ENCODE peak calls at places on chromosomes 4 and X, in nine cellular contexts. One of them, this sample, is unnamed.

GRCh38 chr4:101279377-101279871 is 67.9 kb downstream of the PPP3CA start:
- DNase-seq in cardiac muscle cell: peak; percentile 98
- DNase-seq in HL-60: no peak
- DNase-seq in upper lobe of right lung: no peak
- DNase-seq in hepatocyte: peak; percentile 50
- DNase-seq in pancreas: no peak
- DNase-seq in H1: no peak
- DNase-seq in colonic mucosa: peak; percentile 39
- DNase-seq in ovary: peak; percentile 80
- DNase-seq in this sample: peak; percentile 62

GRCh38 chrX:108159028-108159670 is 67.6 kb downstream of the ATG4A start:
- DNase-seq in cardiac muscle cell: no peak
- DNase-seq in HL-60: no peak
- DNase-seq in upper lobe of right lung: no peak
- DNase-seq in hepatocyte: no peak
- DNase-seq in pancreas: no peak
- DNase-seq in H1: no peak
- DNase-seq in colonic mucosa: no peak
- DNase-seq in ovary: no peak
- DNase-seq in this sample: no peak

GRCh38 chr4:128863314-128864075 is 54.0 kb downstream of the JADE1 start:
- DNase-seq in cardiac muscle cell: peak; percentile 89
- DNase-seq in HL-60: no peak
- DNase-seq in upper lobe of right lung: peak; percentile 73
- DNase-seq in hepatocyte: peak; percentile 86
- DNase-seq in pancreas: peak; percentile 79
- DNase-seq in H1: peak; percentile 57
- DNase-seq in colonic mucosa: peak; percentile 86
- DNase-seq in ovary: peak; percentile 87
- DNase-seq in this sample: peak; percentile 85

GRCh38 chrX:64198046-64198445 is 7.5 kb downstream of the AMER1 start:
- DNase-seq in cardiac muscle cell: peak; percentile 0
- DNase-seq in HL-60: no peak
- DNase-seq in upper lobe of right lung: no peak
- DNase-seq in hepatocyte: no peak
- DNase-seq in pancreas: no peak
- DNase-seq in H1: no peak
- DNase-seq in colonic mucosa: no peak
- DNase-seq in ovary: no peak
- DNase-seq in this sample: no peak

GRCh38 chr4:113958766-113959540 is 20.5 kb downstream of the ARSJ start:
- DNase-seq in cardiac muscle cell: peak; percentile 90
- DNase-seq in HL-60: no peak
- DNase-seq in upper lobe of right lung: no peak
- DNase-seq in hepatocyte: peak; percentile 69
- DNase-seq in pancreas: no peak
- DNase-seq in H1: no peak
- DNase-seq in colonic mucosa: no peak
- DNase-seq in ovary: no peak
- DNase-seq in this sample: no peak

GRCh38 chr4:102339018-102339417 is 6.3 kb downstream of the SLC39A8 start:
- DNase-seq in cardiac muscle cell: no peak
- DNase-seq in HL-60: no peak
- DNase-seq in upper lobe of right lung: no peak
- DNase-seq in hepatocyte: no peak
- DNase-seq in pancreas: no peak
- DNase-seq in H1: no peak
- DNase-seq in colonic mucosa: no peak
- DNase-seq in ovary: no peak
- DNase-seq in this sample: no peak

GRCh38 chr4:139279723-139280620 is at the start of gene MGARP:
- DNase-seq in cardiac muscle cell: peak; percentile 32
- DNase-seq in HL-60: no peak
- DNase-seq in upper lobe of right lung: peak; percentile 70
- DNase-seq in hepatocyte: peak; percentile 28
- DNase-seq in pancreas: peak; percentile 13
- DNase-seq in H1: peak; percentile 50
- DNase-seq in colonic mucosa: no peak
- DNase-seq in ovary: peak; percentile 43
- DNase-seq in this sample: peak; percentile 58

GRCh38 chr4:26701095-26701494 is 117.2 kb downstream of the TBC1D19 start:
- DNase-seq in cardiac muscle cell: no peak
- DNase-seq in HL-60: no peak
- DNase-seq in upper lobe of right lung: no peak
- DNase-seq in hepatocyte: no peak
- DNase-seq in pancreas: no peak
- DNase-seq in H1: no peak
- DNase-seq in colonic mucosa: no peak
- DNase-seq in ovary: no peak
- DNase-seq in this sample: no peak

GRCh38 chr4:142473960-142474338 is 372.2 kb downstream of the INPP4B start:
- DNase-seq in cardiac muscle cell: no peak
- DNase-seq in HL-60: no peak
- DNase-seq in upper lobe of right lung: no peak
- DNase-seq in hepatocyte: no peak
- DNase-seq in pancreas: no peak
- DNase-seq in H1: no peak
- DNase-seq in colonic mucosa: no peak
- DNase-seq in ovary: no peak
- DNase-seq in this sample: no peak

GRCh38 chr4:173346074-173346473 is 11.9 kb upstream of the HMGB2 start:
- DNase-seq in cardiac muscle cell: peak; percentile 26
- DNase-seq in HL-60: no peak
- DNase-seq in upper lobe of right lung: no peak
- DNase-seq in hepatocyte: no peak
- DNase-seq in pancreas: no peak
- DNase-seq in H1: no peak
- DNase-seq in colonic mucosa: no peak
- DNase-seq in ovary: no peak
- DNase-seq in this sample: no peak

GRCh38 chr4:48898733-48899431 is 7.7 kb downstream of the OCIAD2 start:
- DNase-seq in cardiac muscle cell: peak; percentile 38
- DNase-seq in HL-60: no peak
- DNase-seq in upper lobe of right lung: no peak
- DNase-seq in hepatocyte: no peak
- DNase-seq in pancreas: no peak
- DNase-seq in H1: no peak
- DNase-seq in colonic mucosa: no peak
- DNase-seq in ovary: no peak
- DNase-seq in this sample: no peak

GRCh38 chr4:48899950-48900349 is 6.6 kb downstream of the OCIAD2 start:
- DNase-seq in cardiac muscle cell: peak; percentile 83
- DNase-seq in HL-60: no peak
- DNase-seq in upper lobe of right lung: no peak
- DNase-seq in hepatocyte: no peak
- DNase-seq in pancreas: no peak
- DNase-seq in H1: no peak
- DNase-seq in colonic mucosa: no peak
- DNase-seq in ovary: no peak
- DNase-seq in this sample: no peak

GRCh38 chr4:48901196-48901595 is 5.4 kb downstream of the OCIAD2 start:
- DNase-seq in cardiac muscle cell: no peak
- DNase-seq in HL-60: no peak
- DNase-seq in upper lobe of right lung: no peak
- DNase-seq in hepatocyte: no peak
- DNase-seq in pancreas: no peak
- DNase-seq in H1: no peak
- DNase-seq in colonic mucosa: no peak
- DNase-seq in ovary: no peak
- DNase-seq in this sample: no peak

GRCh38 chr4:48896845-48897244 is 9.7 kb downstream of the OCIAD2 start:
- DNase-seq in cardiac muscle cell: no peak
- DNase-seq in HL-60: no peak
- DNase-seq in upper lobe of right lung: no peak
- DNase-seq in hepatocyte: no peak
- DNase-seq in pancreas: no peak
- DNase-seq in H1: no peak
- DNase-seq in colonic mucosa: no peak
- DNase-seq in ovary: no peak
- DNase-seq in this sample: no peak

GRCh38 chr4:48899432-48899749 is 7.2 kb downstream of the OCIAD2 start:
- DNase-seq in cardiac muscle cell: no peak
- DNase-seq in HL-60: no peak
- DNase-seq in upper lobe of right lung: no peak
- DNase-seq in hepatocyte: no peak
- DNase-seq in pancreas: no peak
- DNase-seq in H1: no peak
- DNase-seq in colonic mucosa: no peak
- DNase-seq in ovary: no peak
- DNase-seq in this sample: no peak
- H3K27ac ChIP-seq in cardiac muscle cell: no peak overlapping the region
- H3K27ac ChIP-seq in HL-60: peak overlapping the region; percentile 49
- H3K27ac ChIP-seq in upper lobe of right lung: no peak overlapping the region
- H3K27ac ChIP-seq in hepatocyte: no peak overlapping the region
- H3K27ac ChIP-seq in pancreas: no peak overlapping the region
- H3K27ac ChIP-seq in H1: no peak overlapping the region
- H3K27ac ChIP-seq in colonic mucosa: no peak overlapping the region
- H3K27ac ChIP-seq in ovary: no peak overlapping the region
- H3K27ac ChIP-seq in this sample: no peak overlapping the region

GRCh38 chr4:40516651-40517050 is 113.0 kb downstream of the RBM47 start:
- DNase-seq in cardiac muscle cell: no peak
- DNase-seq in HL-60: no peak
- DNase-seq in upper lobe of right lung: no peak
- DNase-seq in hepatocyte: peak; percentile 22
- DNase-seq in pancreas: no peak
- DNase-seq in H1: no peak
- DNase-seq in colonic mucosa: no peak
- DNase-seq in ovary: no peak
- DNase-seq in this sample: no peak

GRCh38 chr4:40511017-40511614 is 118.5 kb downstream of the RBM47 start:
- DNase-seq in cardiac muscle cell: no peak
- DNase-seq in HL-60: no peak
- DNase-seq in upper lobe of right lung: no peak
- DNase-seq in hepatocyte: no peak
- DNase-seq in pancreas: peak; percentile 72
- DNase-seq in H1: no peak
- DNase-seq in colonic mucosa: peak; percentile 52
- DNase-seq in ovary: no peak
- DNase-seq in this sample: no peak

GRCh38 chr4:40514409-40515025 is 115.1 kb downstream of the RBM47 start:
- DNase-seq in cardiac muscle cell: no peak
- DNase-seq in HL-60: no peak
- DNase-seq in upper lobe of right lung: no peak
- DNase-seq in hepatocyte: peak; percentile 75
- DNase-seq in pancreas: no peak
- DNase-seq in H1: no peak
- DNase-seq in colonic mucosa: peak; percentile 83
- DNase-seq in ovary: no peak
- DNase-seq in this sample: no peak

GRCh38 chr4:40515037-40515397 is 114.6 kb downstream of the RBM47 start:
- DNase-seq in cardiac muscle cell: peak; percentile 13
- DNase-seq in HL-60: no peak
- DNase-seq in upper lobe of right lung: no peak
- DNase-seq in hepatocyte: peak; percentile 42
- DNase-seq in pancreas: no peak
- DNase-seq in H1: no peak
- DNase-seq in colonic mucosa: no peak
- DNase-seq in ovary: no peak
- DNase-seq in this sample: no peak

GRCh38 chr4:40515398-40516293 is 114.0 kb downstream of the RBM47 start:
- DNase-seq in cardiac muscle cell: peak; percentile 71
- DNase-seq in HL-60: no peak
- DNase-seq in upper lobe of right lung: no peak
- DNase-seq in hepatocyte: peak; percentile 86
- DNase-seq in pancreas: no peak
- DNase-seq in H1: no peak
- DNase-seq in colonic mucosa: peak; percentile 87
- DNase-seq in ovary: no peak
- DNase-seq in this sample: no peak
- H3K4me3 ChIP-seq in cardiac muscle cell: no peak overlapping the region
- H3K4me3 ChIP-seq in HL-60: no peak overlapping the region
- H3K4me3 ChIP-seq in upper lobe of right lung: peak overlapping the region; percentile 43
- H3K4me3 ChIP-seq in hepatocyte: peak overlapping the region; percentile 57
- H3K4me3 ChIP-seq in pancreas: peak overlapping the region; percentile 46
- H3K4me3 ChIP-seq in H1: no peak overlapping the region
- H3K4me3 ChIP-seq in colonic mucosa: peak overlapping the region; percentile 46
- H3K4me3 ChIP-seq in ovary: peak overlapping the region; percentile 13
- H3K4me3 ChIP-seq in this sample: no peak overlapping the region

DNA sequence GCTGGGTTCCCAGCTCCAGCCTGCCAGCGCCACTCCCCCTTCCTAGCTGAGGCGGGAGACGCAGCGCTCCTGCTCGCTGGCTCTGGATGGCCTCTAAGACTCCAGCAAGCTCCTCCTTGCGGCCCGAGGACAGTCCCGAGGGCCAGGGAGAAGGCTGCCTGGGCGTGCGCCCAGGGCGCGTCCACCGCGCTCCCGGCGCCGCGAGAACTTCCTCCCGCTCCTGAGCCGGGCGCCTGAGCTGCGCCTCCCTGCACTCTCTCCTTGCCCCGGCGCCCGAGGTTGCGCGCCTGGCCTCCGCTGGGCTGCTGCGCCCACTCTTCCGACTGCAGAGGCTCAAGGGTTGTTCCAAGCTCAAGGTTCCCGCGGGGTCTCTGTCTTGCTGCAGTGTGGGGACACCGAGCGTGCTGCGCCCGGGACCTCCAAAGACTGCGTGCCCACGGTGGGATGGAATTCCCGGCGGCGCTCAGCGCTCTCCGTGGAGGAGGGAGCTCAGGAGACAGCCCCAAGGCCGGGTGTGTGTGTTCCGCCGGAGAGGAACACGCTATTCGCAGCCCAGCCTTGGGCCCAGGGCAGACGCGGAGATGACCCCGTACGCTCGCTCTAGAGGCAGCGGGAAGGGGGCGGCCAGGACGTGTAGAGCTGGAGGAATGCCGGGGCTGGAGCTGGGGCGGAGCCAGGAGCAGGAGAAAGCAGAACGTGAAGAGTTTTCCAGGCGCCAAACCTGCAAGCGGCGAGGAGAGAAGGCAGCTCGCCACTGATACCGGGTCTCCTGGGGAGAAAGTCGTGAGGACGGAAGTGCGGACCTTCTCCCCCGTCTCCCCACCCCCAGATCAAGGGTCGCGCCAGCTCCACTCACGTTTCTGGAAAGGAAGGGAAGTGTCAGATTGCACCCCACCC is at the start of gene ARHGAP6:
- DNase-seq in cardiac muscle cell: peak; percentile 82
- DNase-seq in HL-60: no peak
- DNase-seq in upper lobe of right lung: peak; percentile 44
- DNase-seq in hepatocyte: peak; percentile 47
- DNase-seq in pancreas: no peak
- DNase-seq in H1: no peak
- DNase-seq in colonic mucosa: peak; percentile 22
- DNase-seq in ovary: peak; percentile 59
- DNase-seq in this sample: peak; percentile 81
- H3K27ac ChIP-seq in cardiac muscle cell: peak within 1 kb of the TSS; percentile 87
- H3K27ac ChIP-seq in HL-60: no peak within 1 kb of the TSS
- H3K27ac ChIP-seq in upper lobe of right lung: no peak within 1 kb of the TSS
- H3K27ac ChIP-seq in hepatocyte: peak within 1 kb of the TSS; percentile 48
- H3K27ac ChIP-seq in pancreas: no peak within 1 kb of the TSS
- H3K27ac ChIP-seq in H1: no peak within 1 kb of the TSS
- H3K27ac ChIP-seq in colonic mucosa: no peak within 1 kb of the TSS
- H3K27ac ChIP-seq in ovary: peak within 1 kb of the TSS; percentile 74
- H3K27ac ChIP-seq in this sample: peak within 1 kb of the TSS; percentile 23

DNA sequence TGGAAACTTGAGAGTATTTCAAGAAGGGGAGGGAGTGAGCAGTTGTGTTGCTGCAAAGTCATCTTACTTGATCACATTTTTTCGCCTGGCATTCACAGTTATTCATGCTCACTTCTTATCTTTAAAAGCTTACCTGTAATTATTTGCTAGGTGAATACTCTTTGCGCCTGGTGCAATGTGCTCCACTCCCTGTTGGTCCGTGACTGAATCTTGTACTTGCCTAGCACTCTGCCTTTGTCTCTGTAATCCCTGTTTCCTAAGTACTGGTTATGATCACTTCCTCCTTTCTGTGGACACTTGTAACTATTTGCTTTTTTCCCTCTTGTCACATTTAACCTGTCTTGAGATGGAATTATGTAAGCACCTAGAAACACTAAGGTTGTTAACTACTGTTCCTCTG is 5.8 kb downstream of the BMP2K start:
- DNase-seq in cardiac muscle cell: no peak
- DNase-seq in HL-60: peak; percentile 31
- DNase-seq in upper lobe of right lung: no peak
- DNase-seq in hepatocyte: peak; percentile 45
- DNase-seq in pancreas: no peak
- DNase-seq in H1: no peak
- DNase-seq in colonic mucosa: no peak
- DNase-seq in ovary: no peak
- DNase-seq in this sample: no peak
- H3K4me3 ChIP-seq in cardiac muscle cell: no peak overlapping the region
- H3K4me3 ChIP-seq in HL-60: no peak overlapping the region
- H3K4me3 ChIP-seq in upper lobe of right lung: no peak overlapping the region
- H3K4me3 ChIP-seq in hepatocyte: no peak overlapping the region
- H3K4me3 ChIP-seq in pancreas: no peak overlapping the region
- H3K4me3 ChIP-seq in H1: no peak overlapping the region
- H3K4me3 ChIP-seq in colonic mucosa: no peak overlapping the region
- H3K4me3 ChIP-seq in ovary: no peak overlapping the region
- H3K4me3 ChIP-seq in this sample: no peak overlapping the region

This sample was measured in aorta.